ENCODE peak calls at places on chromosomes 6 and 20, in eight cellular contexts. L is IMR-90, Z is adrenal gland, U is RWPE1, C is HCT116, T is CD14-positive monocyte, Y is AG04449, W is Caco-2. F is an unnamed sample.

GRCh38 chr20:44496976-44497375 is 21.3 kb downstream of the TTPAL start:
- DNase-seq in T (no peak), L (peak), Z (peak), U (peak), C (peak), Y (peak), W (no peak), F (no peak)

GRCh38 chr6:81491486-81492101 is 260.9 kb downstream of the TENT5A start:
- DNase-seq in Y (no peak), T (no peak), Z (no peak), C (no peak), W (peak), L (no peak), U (no peak), F (no peak)

GRCh38 chr6:53647437-53648094 is 18.0 kb downstream of the KLHL31 start:
- DNase-seq in Z (no peak), L (no peak), W (no peak), C (no peak), T (peak), U (no peak), Y (no peak), F (no peak)

GRCh38 chr6:80932364-80932763 is 820.1 kb downstream of the TENT5A start:
- DNase-seq in T (no peak), C (no peak), U (no peak), L (peak), Z (no peak), Y (peak), W (no peak), F (no peak)

GRCh38 chr6:111552241-111552744 is 53.4 kb downstream of the TRAF3IP2 start:
- DNase-seq in W (peak), L (peak), T (no peak), C (no peak), Z (peak), Y (peak), U (peak), F (peak)

GRCh38 chr6:127391019-127391974 is 47.9 kb upstream of the ECHDC1 start:
- DNase-seq in T (no peak), Y (no peak), L (no peak), C (no peak), Z (no peak), U (no peak), W (no peak), F (no peak)

GRCh38 chr6:132085731-132086130 is 134.6 kb upstream of the CCN2 start:
- DNase-seq in W (no peak), T (no peak), Z (no peak), Y (no peak), C (no peak), U (no peak), L (no peak), F (no peak)

GRCh38 chr6:1029196-1029595 is 282.7 kb upstream of the FOXQ1 start:
- DNase-seq in Y (no peak), U (no peak), L (no peak), W (no peak), C (no peak), T (no peak), Z (no peak), F (peak)

GRCh38 chr6:33297956-33298772 is 578 bp downstream of the RGL2 start:
- DNase-seq in T (peak), C (peak), W (peak), U (peak), Z (peak), Y (no peak), L (peak), F (peak)

GRCh38 chr20:6045566-6045965 is 8.3 kb downstream of the LRRN4 start:
- DNase-seq in C (no peak), Z (no peak), Y (no peak), U (no peak), L (peak), T (no peak), W (no peak), F (no peak)

GRCh38 chr6:165663283-165663735 is 268 bp upstream of the PDE10A start:
- DNase-seq in Z (peak), L (peak), T (no peak), U (no peak), C (no peak), W (peak), Y (no peak), F (no peak)

GRCh38 chr20:47365023-47365764 is 8.7 kb upstream of the ZMYND8 start:
- DNase-seq in U (no peak), C (no peak), L (no peak), Z (no peak), Y (no peak), W (no peak), T (no peak), F (no peak)

GRCh38 chr6:148358196-148358785 is 15.7 kb downstream of the SASH1 start:
- DNase-seq in Y (no peak), Z (peak), L (peak), U (no peak), T (no peak), W (no peak), C (no peak), F (no peak)

GRCh38 chr6:157753291-157753690 is 69.8 kb upstream of the SNX9 start:
- DNase-seq in Z (no peak), Y (no peak), T (no peak), U (no peak), W (no peak), C (no peak), L (no peak), F (no peak)

GRCh38 chr6:6758915-6759654 is 170.6 kb downstream of the LY86 start:
- DNase-seq in W (peak), C (peak), Y (no peak), L (peak), U (peak), Z (peak), T (peak), F (peak)

GRCh38 chr20:37284691-37285124 is 4.7 kb upstream of the MANBAL start:
- DNase-seq in L (no peak), Y (no peak), T (no peak), C (no peak), W (no peak), U (no peak), Z (no peak), F (no peak)

GRCh38 chr20:37279820-37280219 is 9.6 kb upstream of the MANBAL start:
- DNase-seq in W (no peak), Z (no peak), T (no peak), L (no peak), C (no peak), U (no peak), Y (no peak), F (no peak)

GRCh38 chr20:37283530-37284195 is 5.8 kb upstream of the MANBAL start:
- DNase-seq in L (no peak), U (no peak), Y (no peak), T (no peak), W (no peak), C (no peak), Z (no peak), F (no peak)

GRCh38 chr20:37285664-37286374 is 3.6 kb upstream of the MANBAL start:
- DNase-seq in W (peak), C (no peak), U (no peak), Y (no peak), T (no peak), L (no peak), Z (no peak), F (no peak)

DNA sequence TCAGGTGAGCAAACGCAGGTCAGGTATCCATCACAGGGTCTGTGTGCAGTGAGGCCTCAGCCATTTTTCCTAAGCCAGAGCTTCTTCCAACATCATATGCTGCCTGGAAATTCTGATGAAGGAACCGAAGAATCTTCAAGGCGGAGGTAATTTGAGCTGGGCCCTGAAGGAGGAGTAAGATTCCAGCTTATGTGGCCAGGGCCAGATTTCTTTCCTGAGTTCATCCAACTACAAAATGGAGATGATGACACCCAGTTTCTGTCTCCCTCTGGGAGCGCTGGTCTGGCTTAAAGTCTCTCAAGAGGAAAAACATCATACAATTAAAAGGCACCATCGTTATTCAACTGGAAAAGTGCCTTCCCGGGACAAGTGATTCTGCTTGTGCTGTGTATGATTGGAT is 6.9 kb upstream of the MANBAL start:
- DNase-seq in U (peak), C (no peak), T (no peak), Y (no peak), L (peak), Z (no peak), W (peak), F (no peak)
- TF ChIP-seq CTCF in U (no peak), C (peak), T (no peak), Y (peak), L (peak), Z (no peak), W (peak), F (no peak)

GRCh38 chr20:40702504-40702903 is 13.5 kb upstream of the MAFB start:
- DNase-seq in W (no peak), U (no peak), Y (no peak), T (no peak), C (no peak), L (no peak), Z (no peak), F (no peak)
- TF ChIP-seq CTCF in W (peak), U (peak), Y (no peak), T (peak), C (peak), L (no peak), Z (no peak), F (no peak)

GRCh38 chr6:13485303-13485702 is 2.1 kb downstream of the GFOD1 start:
- DNase-seq in T (no peak), Z (no peak), C (no peak), W (no peak), L (no peak), Y (no peak), U (no peak), F (no peak)

GRCh38 chr6:13487122-13488014 is at the start of gene GFOD1:
- DNase-seq in C (peak), Z (peak), L (peak), T (peak), W (peak), U (peak), Y (no peak), F (peak)

GRCh38 chr6:13486679-13487121 is 700 bp downstream of the GFOD1 start:
- DNase-seq in C (no peak), Z (peak), Y (no peak), W (peak), T (peak), L (peak), U (peak), F (peak)

GRCh38 chr6:13484827-13485226 is 2.6 kb downstream of the GFOD1 start:
- DNase-seq in U (no peak), W (no peak), C (no peak), Z (no peak), T (no peak), Y (no peak), L (no peak), F (no peak)

GRCh38 chr6:13485923-13486557 is 1.4 kb downstream of the GFOD1 start:
- DNase-seq in U (peak), Z (no peak), L (peak), Y (no peak), C (no peak), T (no peak), W (no peak), F (peak)
- TF ChIP-seq CTCF in U (no peak), Z (no peak), L (no peak), Y (no peak), C (no peak), T (no peak), W (no peak), F (no peak)

GRCh38 chr6:44257007-44257752 is at the start of gene SLC35B2:
- DNase-seq in W (peak), T (peak), Z (peak), Y (no peak), L (peak), C (no peak), U (peak), F (peak)

GRCh38 chr6:44258325-44258863 is 1.1 kb upstream of the SLC35B2 start:
- DNase-seq in U (no peak), W (no peak), T (no peak), Z (no peak), L (no peak), Y (no peak), C (no peak), F (no peak)

GRCh38 chr6:44258921-44259320 is 1.6 kb upstream of the SLC35B2 start:
- DNase-seq in Z (no peak), U (no peak), L (no peak), C (no peak), W (no peak), T (no peak), Y (no peak), F (no peak)

GRCh38 chr6:44256291-44257006 is 879 bp downstream of the SLC35B2 start:
- DNase-seq in W (peak), U (peak), T (no peak), C (no peak), Z (no peak), L (no peak), Y (no peak), F (no peak)

GRCh38 chr6:44257753-44258324 is 511 bp upstream of the SLC35B2 start:
- DNase-seq in U (no peak), C (no peak), W (no peak), Z (no peak), T (no peak), Y (no peak), L (no peak), F (no peak)
- TF ChIP-seq CTCF in U (peak), C (no peak), W (no peak), Z (no peak), T (peak), Y (no peak), L (no peak), F (peak)

GRCh38 chr6:2918936-2919335 is 15.8 kb upstream of the SERPINB9 start:
- DNase-seq in L (no peak), C (no peak), T (no peak), U (no peak), Y (no peak), Z (no peak), W (no peak), F (no peak)

GRCh38 chr6:2915150-2915549 is 12.0 kb upstream of the SERPINB9 start:
- DNase-seq in C (no peak), Y (no peak), L (no peak), Z (no peak), W (no peak), T (no peak), U (no peak), F (no peak)

GRCh38 chr6:2917801-2918495 is 14.8 kb upstream of the SERPINB9 start:
- DNase-seq in U (no peak), L (no peak), Z (no peak), T (no peak), C (no peak), Y (no peak), W (no peak), F (no peak)

GRCh38 chr6:2916354-2916925 is 13.3 kb upstream of the SERPINB9 start:
- DNase-seq in Z (no peak), W (no peak), Y (no peak), T (no peak), L (no peak), U (no peak), C (no peak), F (no peak)

GRCh38 chr6:2917065-2917464 is 14.0 kb upstream of the SERPINB9 start:
- DNase-seq in Z (no peak), W (no peak), C (no peak), T (no peak), Y (no peak), U (no peak), L (no peak), F (no peak)
- TF ChIP-seq CTCF in Z (no peak), W (peak), C (peak), T (peak), Y (no peak), U (no peak), L (no peak), F (peak)

GRCh38 chr6:161080263-161080970 is 88.8 kb downstream of the MAP3K4 start:
- DNase-seq in T (no peak), L (no peak), Z (no peak), U (no peak), Y (no peak), W (no peak), C (no peak), F (no peak)
- TF ChIP-seq CTCF in T (no peak), L (no peak), Z (no peak), U (no peak), Y (no peak), W (no peak), C (no peak), F (no peak)

GRCh38 chr6:11912420-11912819 is 99.7 kb upstream of the HIVEP1 start:
- DNase-seq in T (no peak), W (no peak), C (no peak), Z (no peak), Y (no peak), L (no peak), U (no peak), F (no peak)
- TF ChIP-seq CTCF in T (peak), W (no peak), C (peak), Z (no peak), Y (no peak), L (no peak), U (peak), F (no peak)

GRCh38 chr20:54323227-54323734 is 115.4 kb downstream of the PFDN4 start:
- DNase-seq in L (no peak), Y (no peak), W (no peak), U (no peak), Z (no peak), T (no peak), C (no peak), F (no peak)

GRCh38 chr20:54321688-54322087 is 113.8 kb downstream of the PFDN4 start:
- DNase-seq in T (no peak), U (no peak), W (no peak), Y (no peak), L (no peak), Z (no peak), C (no peak), F (no peak)

GRCh38 chr20:54318892-54319291 is 111.0 kb downstream of the PFDN4 start:
- DNase-seq in T (no peak), Z (no peak), L (no peak), U (no peak), Y (no peak), C (no peak), W (no peak), F (no peak)

GRCh38 chr20:54324041-54324440 is 116.2 kb downstream of the PFDN4 start:
- DNase-seq in Z (no peak), U (no peak), W (no peak), T (no peak), L (no peak), Y (no peak), C (no peak), F (no peak)

DNA sequence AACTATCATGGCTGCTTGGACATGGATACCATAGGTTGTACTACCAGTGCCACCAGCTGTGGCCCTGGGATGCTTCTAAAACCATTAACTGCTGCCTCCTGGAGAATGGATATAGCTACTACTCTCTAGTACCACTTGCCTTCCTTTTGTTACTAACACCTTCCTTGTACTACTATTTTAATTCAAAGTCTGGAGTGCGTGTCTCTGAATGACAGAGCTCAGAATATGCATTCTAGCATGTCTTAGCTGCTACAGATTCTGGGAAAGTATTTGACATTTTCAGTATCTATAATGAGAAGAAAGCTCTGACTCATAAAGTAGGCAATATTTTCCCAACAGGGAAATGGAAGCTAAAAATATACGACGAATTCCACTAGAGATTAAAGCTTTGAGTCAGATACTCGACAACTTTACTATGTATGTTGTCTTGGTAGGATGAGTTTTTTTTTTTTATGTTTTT is 112.3 kb downstream of the PFDN4 start:
- DNase-seq in Y (peak), W (no peak), C (no peak), U (no peak), T (no peak), Z (no peak), L (peak), F (no peak)
- TF ChIP-seq CTCF in Y (no peak), W (no peak), C (no peak), U (no peak), T (no peak), Z (no peak), L (no peak), F (no peak)